ENCODE peak calls at places on chromosomes 6 and 20, in ten cellular contexts. One of them, this sample, is unnamed.

GRCh38 chr6:140660295-140660694 is 1285.8 kb upstream of the CITED2 start:
- DNase-seq in fibroblast of lung: peak
- DNase-seq in HepG2: no peak
- DNase-seq in MM.1S: no peak
- DNase-seq in GM23338: no peak
- DNase-seq in mammary epithelial cell: no peak
- DNase-seq in neural progenitor cell: no peak
- DNase-seq in HCT116: no peak
- DNase-seq in PC-3: no peak
- DNase-seq in hepatocyte: no peak
- DNase-seq in this sample: no peak

GRCh38 chr6:11144393-11144829 is 32.9 kb upstream of the ERVFRD-1 start:
- DNase-seq in fibroblast of lung: peak
- DNase-seq in HepG2: peak
- DNase-seq in MM.1S: peak
- DNase-seq in GM23338: peak
- DNase-seq in mammary epithelial cell: peak
- DNase-seq in neural progenitor cell: peak
- DNase-seq in HCT116: peak
- DNase-seq in PC-3: peak
- DNase-seq in hepatocyte: peak
- DNase-seq in this sample: peak

GRCh38 chr6:30810813-30811329 is 66.5 kb upstream of the IER3 start:
- DNase-seq in fibroblast of lung: no peak
- DNase-seq in HepG2: no peak
- DNase-seq in MM.1S: peak
- DNase-seq in GM23338: peak
- DNase-seq in mammary epithelial cell: peak
- DNase-seq in neural progenitor cell: no peak
- DNase-seq in HCT116: peak
- DNase-seq in PC-3: peak
- DNase-seq in hepatocyte: peak
- DNase-seq in this sample: no peak

GRCh38 chr6:10407674-10408054 is 7.2 kb downstream of the TFAP2A start:
- DNase-seq in fibroblast of lung: no peak
- DNase-seq in HepG2: no peak
- DNase-seq in MM.1S: no peak
- DNase-seq in GM23338: no peak
- DNase-seq in mammary epithelial cell: no peak
- DNase-seq in neural progenitor cell: no peak
- DNase-seq in HCT116: no peak
- DNase-seq in PC-3: peak
- DNase-seq in hepatocyte: no peak
- DNase-seq in this sample: no peak

GRCh38 chr6:33118525-33119123 is 42.8 kb downstream of the HLA-DPB1 start:
- DNase-seq in fibroblast of lung: peak
- DNase-seq in HepG2: peak
- DNase-seq in MM.1S: peak
- DNase-seq in GM23338: peak
- DNase-seq in mammary epithelial cell: peak
- DNase-seq in neural progenitor cell: peak
- DNase-seq in HCT116: peak
- DNase-seq in PC-3: peak
- DNase-seq in hepatocyte: peak
- DNase-seq in this sample: peak

GRCh38 chr6:67131827-67132226 is 1424.8 kb upstream of the EYS start:
- DNase-seq in fibroblast of lung: peak
- DNase-seq in HepG2: no peak
- DNase-seq in MM.1S: no peak
- DNase-seq in GM23338: no peak
- DNase-seq in mammary epithelial cell: no peak
- DNase-seq in neural progenitor cell: peak
- DNase-seq in HCT116: no peak
- DNase-seq in PC-3: peak
- DNase-seq in hepatocyte: no peak
- DNase-seq in this sample: no peak

GRCh38 chr6:70166088-70166958 is 136.6 kb downstream of the COL9A1 start:
- DNase-seq in fibroblast of lung: peak
- DNase-seq in HepG2: peak
- DNase-seq in MM.1S: peak
- DNase-seq in GM23338: peak
- DNase-seq in mammary epithelial cell: peak
- DNase-seq in neural progenitor cell: peak
- DNase-seq in HCT116: peak
- DNase-seq in PC-3: peak
- DNase-seq in hepatocyte: peak
- DNase-seq in this sample: peak

GRCh38 chr6:150998992-150999975 is 133.8 kb downstream of the MTHFD1L start:
- DNase-seq in fibroblast of lung: peak
- DNase-seq in HepG2: no peak
- DNase-seq in MM.1S: no peak
- DNase-seq in GM23338: no peak
- DNase-seq in mammary epithelial cell: no peak
- DNase-seq in neural progenitor cell: no peak
- DNase-seq in HCT116: no peak
- DNase-seq in PC-3: no peak
- DNase-seq in hepatocyte: no peak
- DNase-seq in this sample: peak

GRCh38 chr6:53299331-53299835 is 49.4 kb downstream of the ELOVL5 start:
- DNase-seq in fibroblast of lung: no peak
- DNase-seq in HepG2: no peak
- DNase-seq in MM.1S: no peak
- DNase-seq in GM23338: no peak
- DNase-seq in mammary epithelial cell: no peak
- DNase-seq in neural progenitor cell: no peak
- DNase-seq in HCT116: no peak
- DNase-seq in PC-3: no peak
- DNase-seq in hepatocyte: no peak
- DNase-seq in this sample: no peak

GRCh38 chr6:138250053-138250452 is 31.8 kb upstream of the PBOV1 start:
- DNase-seq in fibroblast of lung: no peak
- DNase-seq in HepG2: no peak
- DNase-seq in MM.1S: no peak
- DNase-seq in GM23338: no peak
- DNase-seq in mammary epithelial cell: no peak
- DNase-seq in neural progenitor cell: no peak
- DNase-seq in HCT116: no peak
- DNase-seq in PC-3: no peak
- DNase-seq in hepatocyte: no peak
- DNase-seq in this sample: no peak

GRCh38 chr6:34225551-34225950 is 11.1 kb upstream of the HMGA1 start:
- DNase-seq in fibroblast of lung: no peak
- DNase-seq in HepG2: no peak
- DNase-seq in MM.1S: no peak
- DNase-seq in GM23338: no peak
- DNase-seq in mammary epithelial cell: no peak
- DNase-seq in neural progenitor cell: no peak
- DNase-seq in HCT116: no peak
- DNase-seq in PC-3: no peak
- DNase-seq in hepatocyte: no peak
- DNase-seq in this sample: no peak

GRCh38 chr6:169921853-169922779 is 170.7 kb downstream of the ERMARD start:
- DNase-seq in fibroblast of lung: no peak
- DNase-seq in HepG2: peak
- DNase-seq in MM.1S: no peak
- DNase-seq in GM23338: no peak
- DNase-seq in mammary epithelial cell: no peak
- DNase-seq in neural progenitor cell: peak
- DNase-seq in HCT116: no peak
- DNase-seq in PC-3: no peak
- DNase-seq in hepatocyte: no peak
- DNase-seq in this sample: no peak

GRCh38 chr20:13995841-13996240 is 525 bp downstream of the MACROD2 start:
- DNase-seq in fibroblast of lung: no peak
- DNase-seq in HepG2: no peak
- DNase-seq in MM.1S: no peak
- DNase-seq in GM23338: peak
- DNase-seq in mammary epithelial cell: peak
- DNase-seq in neural progenitor cell: peak
- DNase-seq in HCT116: no peak
- DNase-seq in PC-3: peak
- DNase-seq in hepatocyte: peak
- DNase-seq in this sample: peak
- TF ChIP-seq EZH2 in fibroblast of lung: no peak
- TF ChIP-seq EZH2 in HepG2: no peak
- TF ChIP-seq EZH2 in MM.1S: no peak
- TF ChIP-seq EZH2 in GM23338: no peak
- TF ChIP-seq EZH2 in mammary epithelial cell: no peak
- TF ChIP-seq EZH2 in neural progenitor cell: peak
- TF ChIP-seq EZH2 in HCT116: no peak
- TF ChIP-seq EZH2 in PC-3: no peak
- TF ChIP-seq EZH2 in hepatocyte: no peak
- TF ChIP-seq EZH2 in this sample: no peak

DNA sequence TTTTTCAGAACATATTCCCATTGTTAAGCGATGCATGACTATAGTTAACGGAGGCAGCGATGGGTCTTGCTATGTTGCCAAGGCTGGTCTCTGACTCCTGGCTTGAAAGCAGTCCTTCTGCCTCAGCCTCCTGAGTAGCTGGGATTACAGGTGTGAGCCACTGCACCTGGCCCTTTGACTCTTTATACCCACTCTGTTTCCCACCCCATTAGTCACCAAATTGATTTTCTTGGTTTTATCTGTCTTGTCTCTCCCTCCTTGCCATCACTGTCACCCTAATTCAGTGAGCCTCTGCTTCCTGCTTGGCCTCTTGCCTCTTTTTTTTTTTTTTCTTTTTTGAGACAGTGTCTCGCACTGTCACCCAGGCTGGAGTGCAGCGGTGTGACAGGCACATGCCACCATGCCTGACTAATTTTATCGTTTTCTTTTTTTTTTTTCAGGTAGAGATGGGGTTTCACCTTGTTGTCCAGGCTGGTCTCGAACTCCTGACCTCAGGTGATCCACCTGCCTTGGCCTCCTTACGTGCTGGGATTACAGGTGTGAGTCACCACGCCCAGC is 31.3 kb downstream of the ZFAND3 start:
- DNase-seq in fibroblast of lung: no peak
- DNase-seq in HepG2: no peak
- DNase-seq in MM.1S: no peak
- DNase-seq in GM23338: no peak
- DNase-seq in mammary epithelial cell: no peak
- DNase-seq in neural progenitor cell: no peak
- DNase-seq in HCT116: no peak
- DNase-seq in PC-3: no peak
- DNase-seq in hepatocyte: no peak
- DNase-seq in this sample: no peak
- H3K4me3 ChIP-seq in fibroblast of lung: no peak
- H3K4me3 ChIP-seq in HepG2: no peak
- H3K4me3 ChIP-seq in MM.1S: no peak
- H3K4me3 ChIP-seq in GM23338: no peak
- H3K4me3 ChIP-seq in mammary epithelial cell: no peak
- H3K4me3 ChIP-seq in neural progenitor cell: no peak
- H3K4me3 ChIP-seq in HCT116: no peak
- H3K4me3 ChIP-seq in PC-3: no peak
- H3K4me3 ChIP-seq in hepatocyte: no peak
- H3K4me3 ChIP-seq in this sample: no peak

DNA sequence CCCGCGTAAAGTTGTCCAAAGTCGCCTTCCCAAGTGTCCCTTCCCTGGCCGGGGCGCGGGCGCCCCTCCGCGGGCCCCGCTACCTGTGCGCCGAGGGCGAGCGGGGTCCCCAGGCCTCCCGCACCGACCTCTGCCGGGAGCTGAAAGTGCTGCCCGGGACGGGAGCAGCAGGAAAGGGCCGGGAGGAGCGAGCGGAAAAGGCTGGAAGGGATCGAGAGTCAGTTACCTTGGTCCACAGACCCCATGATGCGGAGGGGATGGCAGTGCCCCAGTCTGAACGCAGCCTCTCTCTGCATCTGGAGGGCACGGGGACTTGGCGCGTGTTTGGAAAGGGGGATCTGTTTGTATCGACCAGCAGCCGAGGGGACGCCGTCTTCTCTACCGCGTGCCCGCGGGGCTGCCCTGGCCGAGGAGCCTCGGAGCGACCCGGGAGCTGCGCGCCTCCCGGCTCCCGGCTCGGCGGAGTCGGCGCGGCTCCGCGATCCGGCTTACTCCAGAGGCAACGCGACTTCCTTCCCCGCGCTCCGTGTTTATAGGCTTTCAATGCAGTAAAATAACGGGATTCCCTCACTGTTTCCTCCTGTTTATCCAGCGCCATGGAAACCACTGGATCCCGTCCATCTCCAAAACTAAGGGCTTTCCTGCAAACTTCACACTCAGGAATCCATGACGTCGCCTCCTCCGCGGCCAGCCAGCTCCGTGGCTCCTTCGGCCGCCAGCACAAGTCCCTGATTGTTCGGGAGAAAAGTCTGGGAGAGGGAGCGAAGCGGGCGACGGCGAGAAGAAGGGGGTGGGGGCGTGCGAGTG is 20.0 kb upstream of the NFATC2 start:
- DNase-seq in fibroblast of lung: peak
- DNase-seq in HepG2: no peak
- DNase-seq in MM.1S: no peak
- DNase-seq in GM23338: peak
- DNase-seq in mammary epithelial cell: peak
- DNase-seq in neural progenitor cell: peak
- DNase-seq in HCT116: peak
- DNase-seq in PC-3: peak
- DNase-seq in hepatocyte: peak
- DNase-seq in this sample: peak
- H2AFZ ChIP-seq in fibroblast of lung: peak
- H2AFZ ChIP-seq in HepG2: no peak
- H2AFZ ChIP-seq in MM.1S: no peak
- H2AFZ ChIP-seq in GM23338: peak
- H2AFZ ChIP-seq in mammary epithelial cell: peak
- H2AFZ ChIP-seq in neural progenitor cell: peak
- H2AFZ ChIP-seq in HCT116: peak
- H2AFZ ChIP-seq in PC-3: peak
- H2AFZ ChIP-seq in hepatocyte: peak
- H2AFZ ChIP-seq in this sample: peak

DNA sequence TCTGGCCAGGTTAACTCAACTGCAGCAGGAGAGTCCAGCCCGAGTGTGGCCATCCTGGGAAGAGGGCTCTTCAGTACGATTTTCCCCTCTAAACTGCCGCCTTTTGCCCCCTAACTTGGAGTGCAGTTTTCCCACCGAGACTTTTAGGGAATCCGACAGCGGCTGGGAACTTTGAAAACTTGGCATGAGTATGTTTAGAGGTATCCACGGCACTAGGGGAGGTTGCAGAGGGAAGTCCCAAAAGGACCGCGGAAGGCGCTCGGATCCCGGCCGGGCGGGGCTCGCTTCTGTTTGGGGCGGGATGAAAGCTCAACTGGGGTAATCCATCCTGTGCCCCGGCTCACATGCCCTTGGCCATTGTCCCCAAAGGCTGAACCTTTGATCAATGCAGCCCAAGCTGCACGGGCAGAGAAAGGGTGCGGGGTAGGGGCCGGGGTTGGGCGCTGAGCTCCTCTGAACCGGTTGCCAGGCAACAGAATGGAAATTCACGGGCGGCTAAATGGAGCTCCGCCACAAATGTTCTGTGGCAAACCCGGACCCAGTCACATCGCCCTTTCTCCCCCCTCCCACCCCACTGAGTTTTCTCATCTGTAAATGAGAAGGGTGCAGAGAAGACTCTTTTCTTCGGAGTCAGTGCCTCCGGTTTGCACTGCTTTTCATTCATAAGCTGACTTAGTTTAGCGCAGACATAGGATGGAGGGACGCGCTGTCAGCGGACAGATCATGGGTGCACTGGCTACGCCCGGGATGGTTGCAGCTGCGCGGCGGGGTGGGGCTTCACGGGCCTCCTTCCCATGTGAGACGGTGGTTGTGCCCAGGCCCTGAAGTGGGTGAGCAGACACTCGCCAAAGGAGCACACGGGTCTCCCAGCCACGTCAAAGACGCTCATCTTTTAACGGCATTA is 2.3 kb downstream of the BMP6 start:
- DNase-seq in fibroblast of lung: peak
- DNase-seq in HepG2: no peak
- DNase-seq in MM.1S: peak
- DNase-seq in GM23338: peak
- DNase-seq in mammary epithelial cell: peak
- DNase-seq in neural progenitor cell: peak
- DNase-seq in HCT116: no peak
- DNase-seq in PC-3: peak
- DNase-seq in hepatocyte: peak
- DNase-seq in this sample: peak
- TF ChIP-seq EZH2 in fibroblast of lung: peak
- TF ChIP-seq EZH2 in HepG2: peak
- TF ChIP-seq EZH2 in MM.1S: no peak
- TF ChIP-seq EZH2 in GM23338: peak
- TF ChIP-seq EZH2 in mammary epithelial cell: peak
- TF ChIP-seq EZH2 in neural progenitor cell: peak
- TF ChIP-seq EZH2 in HCT116: no peak
- TF ChIP-seq EZH2 in PC-3: no peak
- TF ChIP-seq EZH2 in hepatocyte: peak
- TF ChIP-seq EZH2 in this sample: no peak